ENCODE peak calls at places on chromosomes 1 and 21, in ten cellular contexts. One of them, this sample, is unnamed.

GRCh38 chr1:202662081-202662480 is 48.2 kb downstream of the SYT2 start:
- DNase-seq in progenitor cell of endocrine pancreas: no peak
- DNase-seq in NCI-H345: peak; percentile 68
- DNase-seq in GM12892: no peak
- DNase-seq in activated CD4-positive, alpha-beta T cell treated with anti-CD3 and anti-CD28 coated beads, Interleukin-2, amount 50 U/mL, for 4 hours: no peak
- DNase-seq in germinal center: no peak
- DNase-seq in effector CD4-positive, alpha-beta T cell: no peak
- DNase-seq in H54: no peak
- DNase-seq in Right ventricle myocardium superior: no peak
- DNase-seq in activated CD4-positive, CD25-positive, alpha-beta regulatory T cell: no peak
- DNase-seq in this sample: no peak

GRCh38 chr1:5746611-5747427 is 245.4 kb downstream of the NPHP4 start:
- DNase-seq in progenitor cell of endocrine pancreas: no peak
- DNase-seq in NCI-H345: peak; percentile 45
- DNase-seq in GM12892: no peak
- DNase-seq in activated CD4-positive, alpha-beta T cell treated with anti-CD3 and anti-CD28 coated beads, Interleukin-2, amount 50 U/mL, for 4 hours: no peak
- DNase-seq in germinal center: no peak
- DNase-seq in effector CD4-positive, alpha-beta T cell: no peak
- DNase-seq in H54: no peak
- DNase-seq in Right ventricle myocardium superior: peak; percentile 27
- DNase-seq in activated CD4-positive, CD25-positive, alpha-beta regulatory T cell: no peak
- DNase-seq in this sample: no peak

GRCh38 chr1:11132571-11133293 is 33.1 kb upstream of the EXOSC10 start:
- DNase-seq in progenitor cell of endocrine pancreas: no peak
- DNase-seq in NCI-H345: no peak
- DNase-seq in GM12892: no peak
- DNase-seq in activated CD4-positive, alpha-beta T cell treated with anti-CD3 and anti-CD28 coated beads, Interleukin-2, amount 50 U/mL, for 4 hours: no peak
- DNase-seq in germinal center: no peak
- DNase-seq in effector CD4-positive, alpha-beta T cell: no peak
- DNase-seq in H54: no peak
- DNase-seq in Right ventricle myocardium superior: no peak
- DNase-seq in activated CD4-positive, CD25-positive, alpha-beta regulatory T cell: no peak
- DNase-seq in this sample: peak; percentile 20

GRCh38 chr1:65174585-65174984 is 26.6 kb downstream of the AK4 start:
- DNase-seq in progenitor cell of endocrine pancreas: no peak
- DNase-seq in NCI-H345: no peak
- DNase-seq in GM12892: peak; percentile 32
- DNase-seq in activated CD4-positive, alpha-beta T cell treated with anti-CD3 and anti-CD28 coated beads, Interleukin-2, amount 50 U/mL, for 4 hours: no peak
- DNase-seq in germinal center: no peak
- DNase-seq in effector CD4-positive, alpha-beta T cell: no peak
- DNase-seq in H54: peak; percentile 67
- DNase-seq in Right ventricle myocardium superior: peak; percentile 64
- DNase-seq in activated CD4-positive, CD25-positive, alpha-beta regulatory T cell: no peak
- DNase-seq in this sample: no peak

GRCh38 chr1:244094880-244095522 is 43.9 kb downstream of the ZBTB18 start:
- DNase-seq in progenitor cell of endocrine pancreas: no peak
- DNase-seq in NCI-H345: no peak
- DNase-seq in GM12892: no peak
- DNase-seq in activated CD4-positive, alpha-beta T cell treated with anti-CD3 and anti-CD28 coated beads, Interleukin-2, amount 50 U/mL, for 4 hours: no peak
- DNase-seq in germinal center: no peak
- DNase-seq in effector CD4-positive, alpha-beta T cell: no peak
- DNase-seq in H54: no peak
- DNase-seq in Right ventricle myocardium superior: no peak
- DNase-seq in activated CD4-positive, CD25-positive, alpha-beta regulatory T cell: no peak
- DNase-seq in this sample: no peak

GRCh38 chr1:69499203-69499803 is 68.4 kb upstream of the LRRC7 start:
- DNase-seq in progenitor cell of endocrine pancreas: no peak
- DNase-seq in NCI-H345: no peak
- DNase-seq in GM12892: no peak
- DNase-seq in activated CD4-positive, alpha-beta T cell treated with anti-CD3 and anti-CD28 coated beads, Interleukin-2, amount 50 U/mL, for 4 hours: no peak
- DNase-seq in germinal center: no peak
- DNase-seq in effector CD4-positive, alpha-beta T cell: no peak
- DNase-seq in H54: no peak
- DNase-seq in Right ventricle myocardium superior: no peak
- DNase-seq in activated CD4-positive, CD25-positive, alpha-beta regulatory T cell: no peak
- DNase-seq in this sample: no peak

GRCh38 chr21:44779417-44780139 is 22.0 kb downstream of the UBE2G2 start:
- DNase-seq in progenitor cell of endocrine pancreas: no peak
- DNase-seq in NCI-H345: no peak
- DNase-seq in GM12892: no peak
- DNase-seq in activated CD4-positive, alpha-beta T cell treated with anti-CD3 and anti-CD28 coated beads, Interleukin-2, amount 50 U/mL, for 4 hours: no peak
- DNase-seq in germinal center: no peak
- DNase-seq in effector CD4-positive, alpha-beta T cell: no peak
- DNase-seq in H54: no peak
- DNase-seq in Right ventricle myocardium superior: no peak
- DNase-seq in activated CD4-positive, CD25-positive, alpha-beta regulatory T cell: no peak
- DNase-seq in this sample: no peak

GRCh38 chr1:99786751-99787501 is 20.5 kb upstream of the FRRS1 start:
- DNase-seq in progenitor cell of endocrine pancreas: no peak
- DNase-seq in NCI-H345: no peak
- DNase-seq in GM12892: no peak
- DNase-seq in activated CD4-positive, alpha-beta T cell treated with anti-CD3 and anti-CD28 coated beads, Interleukin-2, amount 50 U/mL, for 4 hours: no peak
- DNase-seq in germinal center: no peak
- DNase-seq in effector CD4-positive, alpha-beta T cell: no peak
- DNase-seq in H54: no peak
- DNase-seq in Right ventricle myocardium superior: no peak
- DNase-seq in activated CD4-positive, CD25-positive, alpha-beta regulatory T cell: no peak
- DNase-seq in this sample: no peak

GRCh38 chr1:59879556-59879955 is 47.0 kb downstream of the CYP2J2 start:
- DNase-seq in progenitor cell of endocrine pancreas: peak; percentile 60
- DNase-seq in NCI-H345: peak; percentile 58
- DNase-seq in GM12892: no peak
- DNase-seq in activated CD4-positive, alpha-beta T cell treated with anti-CD3 and anti-CD28 coated beads, Interleukin-2, amount 50 U/mL, for 4 hours: no peak
- DNase-seq in germinal center: no peak
- DNase-seq in effector CD4-positive, alpha-beta T cell: no peak
- DNase-seq in H54: no peak
- DNase-seq in Right ventricle myocardium superior: peak; percentile 57
- DNase-seq in activated CD4-positive, CD25-positive, alpha-beta regulatory T cell: no peak
- DNase-seq in this sample: peak; percentile 65

GRCh38 chr1:33241866-33242265 is 14.4 kb upstream of the ZNF362 start:
- DNase-seq in progenitor cell of endocrine pancreas: no peak
- DNase-seq in NCI-H345: no peak
- DNase-seq in GM12892: no peak
- DNase-seq in activated CD4-positive, alpha-beta T cell treated with anti-CD3 and anti-CD28 coated beads, Interleukin-2, amount 50 U/mL, for 4 hours: no peak
- DNase-seq in germinal center: no peak
- DNase-seq in effector CD4-positive, alpha-beta T cell: no peak
- DNase-seq in H54: no peak
- DNase-seq in Right ventricle myocardium superior: no peak
- DNase-seq in activated CD4-positive, CD25-positive, alpha-beta regulatory T cell: no peak
- DNase-seq in this sample: no peak

GRCh38 chr21:45356653-45357435 is 48.1 kb upstream of the COL18A1 start:
- DNase-seq in progenitor cell of endocrine pancreas: no peak
- DNase-seq in NCI-H345: no peak
- DNase-seq in GM12892: no peak
- DNase-seq in activated CD4-positive, alpha-beta T cell treated with anti-CD3 and anti-CD28 coated beads, Interleukin-2, amount 50 U/mL, for 4 hours: no peak
- DNase-seq in germinal center: no peak
- DNase-seq in effector CD4-positive, alpha-beta T cell: no peak
- DNase-seq in H54: no peak
- DNase-seq in Right ventricle myocardium superior: peak; percentile 37
- DNase-seq in activated CD4-positive, CD25-positive, alpha-beta regulatory T cell: no peak
- DNase-seq in this sample: no peak

GRCh38 chr1:160522622-160523345 is at the start of gene SLAMF6:
- DNase-seq in progenitor cell of endocrine pancreas: no peak
- DNase-seq in NCI-H345: peak; percentile 25
- DNase-seq in GM12892: no peak
- DNase-seq in activated CD4-positive, alpha-beta T cell treated with anti-CD3 and anti-CD28 coated beads, Interleukin-2, amount 50 U/mL, for 4 hours: peak; percentile 23
- DNase-seq in germinal center: peak; percentile 23
- DNase-seq in effector CD4-positive, alpha-beta T cell: peak; percentile 29
- DNase-seq in H54: no peak
- DNase-seq in Right ventricle myocardium superior: no peak
- DNase-seq in activated CD4-positive, CD25-positive, alpha-beta regulatory T cell: no peak
- DNase-seq in this sample: peak; percentile 87

GRCh38 chr1:11285883-11286734 is 13.1 kb downstream of the UBIAD1 start:
- DNase-seq in progenitor cell of endocrine pancreas: no peak
- DNase-seq in NCI-H345: no peak
- DNase-seq in GM12892: no peak
- DNase-seq in activated CD4-positive, alpha-beta T cell treated with anti-CD3 and anti-CD28 coated beads, Interleukin-2, amount 50 U/mL, for 4 hours: no peak
- DNase-seq in germinal center: no peak
- DNase-seq in effector CD4-positive, alpha-beta T cell: no peak
- DNase-seq in H54: no peak
- DNase-seq in Right ventricle myocardium superior: no peak
- DNase-seq in activated CD4-positive, CD25-positive, alpha-beta regulatory T cell: no peak
- DNase-seq in this sample: peak; percentile 40

GRCh38 chr21:44533891-44534627 is 5.9 kb downstream of the KRTAP10-1 start:
- DNase-seq in progenitor cell of endocrine pancreas: no peak
- DNase-seq in NCI-H345: no peak
- DNase-seq in GM12892: no peak
- DNase-seq in activated CD4-positive, alpha-beta T cell treated with anti-CD3 and anti-CD28 coated beads, Interleukin-2, amount 50 U/mL, for 4 hours: no peak
- DNase-seq in germinal center: no peak
- DNase-seq in effector CD4-positive, alpha-beta T cell: no peak
- DNase-seq in H54: no peak
- DNase-seq in Right ventricle myocardium superior: no peak
- DNase-seq in activated CD4-positive, CD25-positive, alpha-beta regulatory T cell: no peak
- DNase-seq in this sample: peak; percentile 30

GRCh38 chr1:159122005-159122621 is 45.5 kb upstream of the AIM2 start:
- DNase-seq in progenitor cell of endocrine pancreas: no peak
- DNase-seq in NCI-H345: no peak
- DNase-seq in GM12892: no peak
- DNase-seq in activated CD4-positive, alpha-beta T cell treated with anti-CD3 and anti-CD28 coated beads, Interleukin-2, amount 50 U/mL, for 4 hours: no peak
- DNase-seq in germinal center: no peak
- DNase-seq in effector CD4-positive, alpha-beta T cell: no peak
- DNase-seq in H54: no peak
- DNase-seq in Right ventricle myocardium superior: no peak
- DNase-seq in activated CD4-positive, CD25-positive, alpha-beta regulatory T cell: no peak
- DNase-seq in this sample: no peak

GRCh38 chr1:213051881-213052202 is 801 bp downstream of the RPS6KC1 start:
- DNase-seq in progenitor cell of endocrine pancreas: no peak
- DNase-seq in NCI-H345: no peak
- DNase-seq in GM12892: no peak
- DNase-seq in activated CD4-positive, alpha-beta T cell treated with anti-CD3 and anti-CD28 coated beads, Interleukin-2, amount 50 U/mL, for 4 hours: no peak
- DNase-seq in germinal center: no peak
- DNase-seq in effector CD4-positive, alpha-beta T cell: no peak
- DNase-seq in H54: no peak
- DNase-seq in Right ventricle myocardium superior: no peak
- DNase-seq in activated CD4-positive, CD25-positive, alpha-beta regulatory T cell: no peak
- DNase-seq in this sample: no peak

GRCh38 chr1:76782777-76783176 is 84.5 kb upstream of the ST6GALNAC5 start:
- DNase-seq in progenitor cell of endocrine pancreas: no peak
- DNase-seq in NCI-H345: no peak
- DNase-seq in GM12892: no peak
- DNase-seq in activated CD4-positive, alpha-beta T cell treated with anti-CD3 and anti-CD28 coated beads, Interleukin-2, amount 50 U/mL, for 4 hours: no peak
- DNase-seq in germinal center: no peak
- DNase-seq in effector CD4-positive, alpha-beta T cell: no peak
- DNase-seq in H54: no peak
- DNase-seq in Right ventricle myocardium superior: no peak
- DNase-seq in activated CD4-positive, CD25-positive, alpha-beta regulatory T cell: no peak
- DNase-seq in this sample: no peak

GRCh38 chr1:53258216-53258615 is 19.9 kb upstream of the MAGOH start:
- DNase-seq in progenitor cell of endocrine pancreas: no peak
- DNase-seq in NCI-H345: no peak
- DNase-seq in GM12892: no peak
- DNase-seq in activated CD4-positive, alpha-beta T cell treated with anti-CD3 and anti-CD28 coated beads, Interleukin-2, amount 50 U/mL, for 4 hours: no peak
- DNase-seq in germinal center: no peak
- DNase-seq in effector CD4-positive, alpha-beta T cell: no peak
- DNase-seq in H54: no peak
- DNase-seq in Right ventricle myocardium superior: no peak
- DNase-seq in activated CD4-positive, CD25-positive, alpha-beta regulatory T cell: no peak
- DNase-seq in this sample: no peak

GRCh38 chr1:99737016-99737415 is 29.4 kb downstream of the FRRS1 start:
- DNase-seq in progenitor cell of endocrine pancreas: no peak
- DNase-seq in NCI-H345: peak; percentile 9
- DNase-seq in GM12892: no peak
- DNase-seq in activated CD4-positive, alpha-beta T cell treated with anti-CD3 and anti-CD28 coated beads, Interleukin-2, amount 50 U/mL, for 4 hours: no peak
- DNase-seq in germinal center: no peak
- DNase-seq in effector CD4-positive, alpha-beta T cell: no peak
- DNase-seq in H54: peak; percentile 9
- DNase-seq in Right ventricle myocardium superior: no peak
- DNase-seq in activated CD4-positive, CD25-positive, alpha-beta regulatory T cell: no peak
- DNase-seq in this sample: peak; percentile 48

GRCh38 chr1:231626951-231627614 is 493 bp downstream of the DISC1 start:
- DNase-seq in progenitor cell of endocrine pancreas: peak; percentile 23
- DNase-seq in NCI-H345: peak; percentile 73
- DNase-seq in GM12892: peak; percentile 31
- DNase-seq in activated CD4-positive, alpha-beta T cell treated with anti-CD3 and anti-CD28 coated beads, Interleukin-2, amount 50 U/mL, for 4 hours: peak; percentile 25
- DNase-seq in germinal center: peak; percentile 24
- DNase-seq in effector CD4-positive, alpha-beta T cell: no peak
- DNase-seq in H54: no peak
- DNase-seq in Right ventricle myocardium superior: peak; percentile 88
- DNase-seq in activated CD4-positive, CD25-positive, alpha-beta regulatory T cell: no peak
- DNase-seq in this sample: no peak

GRCh38 chr21:45991606-45992301 is 10.2 kb downstream of the COL6A1 start:
- DNase-seq in progenitor cell of endocrine pancreas: no peak
- DNase-seq in NCI-H345: no peak
- DNase-seq in GM12892: no peak
- DNase-seq in activated CD4-positive, alpha-beta T cell treated with anti-CD3 and anti-CD28 coated beads, Interleukin-2, amount 50 U/mL, for 4 hours: no peak
- DNase-seq in germinal center: no peak
- DNase-seq in effector CD4-positive, alpha-beta T cell: peak; percentile 0
- DNase-seq in H54: no peak
- DNase-seq in Right ventricle myocardium superior: peak; percentile 34
- DNase-seq in activated CD4-positive, CD25-positive, alpha-beta regulatory T cell: no peak
- DNase-seq in this sample: no peak

GRCh38 chr1:184755226-184756065 is 788 bp upstream of the EDEM3 start:
- DNase-seq in progenitor cell of endocrine pancreas: no peak
- DNase-seq in NCI-H345: peak; percentile 34
- DNase-seq in GM12892: no peak
- DNase-seq in activated CD4-positive, alpha-beta T cell treated with anti-CD3 and anti-CD28 coated beads, Interleukin-2, amount 50 U/mL, for 4 hours: no peak
- DNase-seq in germinal center: peak; percentile 17
- DNase-seq in effector CD4-positive, alpha-beta T cell: peak; percentile 22
- DNase-seq in H54: peak; percentile 10
- DNase-seq in Right ventricle myocardium superior: no peak
- DNase-seq in activated CD4-positive, CD25-positive, alpha-beta regulatory T cell: no peak
- DNase-seq in this sample: no peak

This sample was measured in NAMALWA.